ENCODE peak calls at places on chromosomes 4 and X, in six cellular contexts. Y is heart right ventricle, Q is ascending aorta, V is T-helper 17 cell, P is colonic mucosa, I is mammary epithelial cell. N is an unnamed sample.

GRCh38 chrX:11647048-11647650 is 18.6 kb downstream of the ARHGAP6 start:
- DNase-seq in I (no peak), P (no peak), Q (no peak), Y (no peak), V (no peak), N (no peak)

GRCh38 chr4:31657859-31658258 is 937.7 kb downstream of the PCDH7 start:
- DNase-seq in P (no peak), Q (no peak), Y (no peak), I (peak), V (no peak), N (no peak)

GRCh38 chr4:72895408-72895807 is 174.1 kb downstream of the COX18 start:
- DNase-seq in V (no peak), I (no peak), Q (no peak), P (no peak), Y (no peak), N (no peak)

GRCh38 chr4:167232805-167233522 is 1.3 kb downstream of the SPOCK3 start:
- DNase-seq in V (no peak), I (no peak), Y (no peak), Q (no peak), P (no peak), N (no peak)

GRCh38 chrX:74519870-74520269 is 94.6 kb downstream of the RLIM start:
- DNase-seq in Q (no peak), I (no peak), Y (no peak), P (no peak), V (no peak), N (no peak)

GRCh38 chrX:137988470-137988869 is 422.5 kb downstream of the ZIC3 start:
- DNase-seq in I (no peak), Q (no peak), P (no peak), Y (no peak), V (no peak), N (no peak)

GRCh38 chr4:138816883-138817282 is 198.7 kb upstream of the NOCT start:
- DNase-seq in P (no peak), Q (no peak), I (no peak), Y (no peak), V (no peak), N (no peak)

GRCh38 chrX:1291110-1291740 is 22.6 kb downstream of the CSF2RA start:
- DNase-seq in V (no peak), I (no peak), P (no peak), Y (no peak), Q (no peak), N (no peak)

GRCh38 chr4:168408620-168409019 is 71.7 kb downstream of the DDX60L start:
- DNase-seq in I (peak), V (no peak), Q (no peak), Y (peak), P (peak), N (no peak)

GRCh38 chr4:152079543-152080293 is 318.9 kb upstream of the GATB start:
- DNase-seq in P (no peak), V (no peak), I (no peak), Y (no peak), Q (no peak), N (no peak)

GRCh38 chr4:138576684-138577083 is 334.5 kb upstream of the SLC7A11 start:
- DNase-seq in V (no peak), P (no peak), Q (no peak), Y (no peak), I (peak), N (no peak)

GRCh38 chrX:70998402-70999027 is 67.6 kb upstream of the SLC7A3 start:
- DNase-seq in Q (no peak), I (peak), P (peak), Y (peak), V (no peak), N (no peak)

GRCh38 chr4:87521757-87522374 is 7.3 kb downstream of the SPARCL1 start:
- DNase-seq in V (no peak), Q (no peak), P (no peak), Y (no peak), I (peak), N (no peak)

GRCh38 chrX:150465326-150465725 is 102.2 kb downstream of the MAMLD1 start:
- DNase-seq in P (no peak), Q (no peak), V (no peak), I (no peak), Y (no peak), N (no peak)

GRCh38 chr4:1685604-1686150 is 1.6 kb upstream of the FAM53A start:
- DNase-seq in I (no peak), Q (no peak), V (no peak), P (no peak), Y (no peak), N (no peak)

GRCh38 chr4:26048962-26049361 is 134.9 kb downstream of the SMIM20 start:
- DNase-seq in Y (no peak), Q (no peak), P (no peak), I (no peak), V (no peak), N (no peak)

GRCh38 chr4:38371391-38371851 is 292.6 kb upstream of the KLF3 start:
- DNase-seq in V (no peak), P (no peak), Q (no peak), Y (no peak), I (peak), N (no peak)

GRCh38 chr4:112005027-112005426 is 140.2 kb upstream of the FAM241A start:
- DNase-seq in I (no peak), Q (no peak), P (no peak), Y (no peak), V (no peak), N (no peak)

GRCh38 chrX:128020701-128021100 is 31.5 kb downstream of the ACTRT1 start:
- DNase-seq in I (peak), Y (no peak), P (no peak), V (no peak), Q (no peak), N (no peak)

GRCh38 chrX:9464435-9465371 is at the start of gene TBL1X:
- DNase-seq in P (peak), Y (peak), V (peak), Q (no peak), I (no peak), N (no peak)

GRCh38 chr4:173405840-173406606 is 7.1 kb upstream of the SCRG1 start:
- DNase-seq in Q (no peak), P (no peak), I (no peak), V (no peak), Y (no peak), N (no peak)

GRCh38 chr4:125522992-125523391 is 208.2 kb downstream of the FAT4 start:
- DNase-seq in P (no peak), Y (no peak), V (no peak), Q (no peak), I (no peak), N (no peak)

GRCh38 chr4:80097395-80098177 is 24.6 kb upstream of the ANTXR2 start:
- DNase-seq in V (no peak), P (peak), Y (peak), Q (no peak), I (peak), N (no peak)

GRCh38 chr4:73452953-73453700 is 17.1 kb downstream of the AFP start:
- DNase-seq in Y (no peak), V (no peak), I (no peak), P (peak), Q (no peak), N (no peak)

GRCh38 chrX:19343085-19343461 is 654 bp upstream of the PDHA1 start:
- DNase-seq in Y (no peak), I (no peak), Q (no peak), P (no peak), V (no peak), N (no peak)

GRCh38 chrX:55187281-55187680 is 32.9 kb upstream of the PAGE5 start:
- DNase-seq in P (no peak), V (no peak), I (peak), Y (no peak), Q (no peak), N (no peak)

GRCh38 chr4:69984030-69984443 is 11.7 kb upstream of the STATH start:
- DNase-seq in V (no peak), I (peak), Q (no peak), Y (no peak), P (no peak), N (no peak)

GRCh38 chrX:11553594-11553993 is 112.1 kb downstream of the ARHGAP6 start:
- DNase-seq in Y (no peak), I (no peak), V (no peak), Q (no peak), P (no peak), N (no peak)

GRCh38 chr4:149291463-149291862 is 524.2 kb downstream of the IQCM start:
- DNase-seq in I (no peak), V (no peak), P (no peak), Q (no peak), Y (peak), N (no peak)

GRCh38 chr4:132063829-132064228 is 1085.3 kb upstream of the PCDH10 start:
- DNase-seq in V (no peak), I (no peak), P (no peak), Y (no peak), Q (no peak), N (no peak)

GRCh38 chr4:184503869-184504300 is 29.5 kb upstream of the IRF2 start:
- DNase-seq in Y (no peak), P (no peak), Q (no peak), V (no peak), I (peak), N (peak)

GRCh38 chrX:19991350-19991718 is 473 bp upstream of the BCLAF3 start:
- DNase-seq in V (no peak), Y (no peak), I (no peak), P (no peak), Q (no peak), N (no peak)